ENCODE peak calls at places on chromosomes 6 and 20, in six cellular contexts. P, K, A, I, J and H are unnamed samples.

GRCh38 chr6:17096076-17096475 is 5.8 kb upstream of the STMND1 start:
- DNase-seq in P (no peak), K (no peak), A (no peak), I (no peak), J (no peak), H (no peak)

GRCh38 chr6:81787313-81788068 is 35.0 kb upstream of the TENT5A start:
- DNase-seq in P (no peak), K (peak; percentile 64), A (no peak), I (no peak), J (no peak), H (no peak)

GRCh38 chr20:775679-776135 is 7.4 kb upstream of the SLC52A3 start:
- DNase-seq in P (no peak), K (no peak), A (no peak), I (no peak), J (no peak), H (peak; percentile 16)

GRCh38 chr6:26195924-26196845 is 109.0 kb downstream of the HFE start:
- DNase-seq in P (no peak), K (no peak), A (peak; percentile 54), I (peak; percentile 67), J (no peak), H (no peak)

GRCh38 chr6:1337791-1338190 is 25.9 kb downstream of the FOXQ1 start:
- DNase-seq in P (no peak), K (no peak), A (no peak), I (no peak), J (no peak), H (no peak)

GRCh38 chr6:56046576-56046975 is 171.2 kb upstream of the BMP5 start:
- DNase-seq in P (peak; percentile 77), K (peak; percentile 86), A (no peak), I (no peak), J (no peak), H (no peak)

GRCh38 chr6:143579703-143580102 is 68.2 kb upstream of the FUCA2 start:
- DNase-seq in P (no peak), K (peak; percentile 93), A (no peak), I (no peak), J (no peak), H (no peak)

GRCh38 chr6:343960-344815 is 47.4 kb upstream of the IRF4 start:
- DNase-seq in P (peak; percentile 48), K (peak; percentile 64), A (no peak), I (no peak), J (no peak), H (no peak)

GRCh38 chr20:54255157-54255556 is 47.3 kb downstream of the PFDN4 start:
- DNase-seq in P (no peak), K (peak; percentile 63), A (no peak), I (no peak), J (no peak), H (no peak)